ENCODE peak calls at places on chromosomes 6 and 20, in six cellular contexts. One of them, this sample, is unnamed.
A peak's percentile ranks its signal among the peaks of the same experiment; 100 is the strongest.

GRCh38 chr6:145415616-145416015 is 319.7 kb downstream of the EPM2A start:
- DNase-seq in suprapubic skin: no peak
- DNase-seq in spleen: no peak
- DNase-seq in SK-N-SH: no peak
- DNase-seq in stomach: no peak
- DNase-seq in GM23338: no peak
- DNase-seq in this sample: no peak

GRCh38 chr6:35140991-35141720 is at the start of gene TCP11:
- DNase-seq in spleen: peak; percentile 79
- DNase-seq in suprapubic skin: no peak
- DNase-seq in SK-N-SH: peak; percentile 26
- DNase-seq in GM23338: peak; percentile 77
- DNase-seq in stomach: peak; percentile 38
- DNase-seq in this sample: peak; percentile 90

GRCh38 chr6:148934534-148934933 is 187.7 kb downstream of the UST start:
- DNase-seq in GM23338: no peak
- DNase-seq in SK-N-SH: no peak
- DNase-seq in stomach: no peak
- DNase-seq in spleen: no peak
- DNase-seq in suprapubic skin: no peak
- DNase-seq in this sample: peak; percentile 65

GRCh38 chr20:46831633-46832011 is 63.0 kb upstream of the EYA2 start:
- DNase-seq in SK-N-SH: no peak
- DNase-seq in stomach: no peak
- DNase-seq in suprapubic skin: no peak
- DNase-seq in spleen: no peak
- DNase-seq in GM23338: no peak
- DNase-seq in this sample: no peak

GRCh38 chr6:66226099-66226498 is 519.1 kb upstream of the EYS start:
- DNase-seq in GM23338: no peak
- DNase-seq in SK-N-SH: peak; percentile 18
- DNase-seq in spleen: no peak
- DNase-seq in suprapubic skin: no peak
- DNase-seq in stomach: no peak
- DNase-seq in this sample: no peak

GRCh38 chr6:143536461-143536865 is 24.9 kb upstream of the FUCA2 start:
- DNase-seq in SK-N-SH: no peak
- DNase-seq in spleen: peak; percentile 91
- DNase-seq in stomach: peak; percentile 66
- DNase-seq in suprapubic skin: no peak
- DNase-seq in GM23338: peak; percentile 56
- DNase-seq in this sample: peak; percentile 91

GRCh38 chr20:24160563-24161355 is 172.2 kb upstream of the GGTLC1 start:
- DNase-seq in stomach: peak; percentile 63
- DNase-seq in spleen: no peak
- DNase-seq in suprapubic skin: no peak
- DNase-seq in GM23338: peak; percentile 65
- DNase-seq in SK-N-SH: peak; percentile 59
- DNase-seq in this sample: no peak

GRCh38 chr20:47529840-47530239 is 28.2 kb downstream of the NCOA3 start:
- DNase-seq in stomach: no peak
- DNase-seq in GM23338: no peak
- DNase-seq in spleen: no peak
- DNase-seq in SK-N-SH: no peak
- DNase-seq in suprapubic skin: no peak
- DNase-seq in this sample: no peak

GRCh38 chr6:72533601-72534000 is 88.3 kb upstream of the KCNQ5 start:
- DNase-seq in SK-N-SH: no peak
- DNase-seq in stomach: no peak
- DNase-seq in suprapubic skin: no peak
- DNase-seq in spleen: no peak
- DNase-seq in GM23338: no peak
- DNase-seq in this sample: no peak

GRCh38 chr20:4944518-4944917 is 56.8 kb downstream of the SLC23A2 start:
- DNase-seq in GM23338: no peak
- DNase-seq in suprapubic skin: no peak
- DNase-seq in stomach: no peak
- DNase-seq in spleen: no peak
- DNase-seq in SK-N-SH: no peak
- DNase-seq in this sample: no peak

GRCh38 chr6:54802775-54803631 is 43.6 kb upstream of the FAM83B start:
- DNase-seq in suprapubic skin: no peak
- DNase-seq in stomach: no peak
- DNase-seq in SK-N-SH: no peak
- DNase-seq in GM23338: peak; percentile 40
- DNase-seq in spleen: no peak
- DNase-seq in this sample: no peak

GRCh38 chr6:1580585-1580984 is 29.1 kb upstream of the FOXC1 start:
- DNase-seq in suprapubic skin: no peak
- DNase-seq in stomach: no peak
- DNase-seq in GM23338: no peak
- DNase-seq in SK-N-SH: no peak
- DNase-seq in spleen: no peak
- DNase-seq in this sample: no peak

GRCh38 chr20:53088786-53089185 is 116.6 kb downstream of the TSHZ2 start:
- DNase-seq in spleen: no peak
- DNase-seq in GM23338: no peak
- DNase-seq in suprapubic skin: no peak
- DNase-seq in stomach: no peak
- DNase-seq in SK-N-SH: no peak
- DNase-seq in this sample: no peak

GRCh38 chr6:137518584-137518983 is 24.4 kb upstream of the OLIG3 start:
- DNase-seq in spleen: no peak
- DNase-seq in GM23338: peak; percentile 50
- DNase-seq in suprapubic skin: no peak
- DNase-seq in SK-N-SH: no peak
- DNase-seq in stomach: no peak
- DNase-seq in this sample: no peak

GRCh38 chr20:15162061-15162740 is 824.8 kb upstream of the FLRT3 start:
- DNase-seq in GM23338: no peak
- DNase-seq in stomach: no peak
- DNase-seq in SK-N-SH: no peak
- DNase-seq in suprapubic skin: no peak
- DNase-seq in spleen: no peak
- DNase-seq in this sample: no peak

GRCh38 chr6:133467982-133468380 is 226.8 kb downstream of the EYA4 start:
- DNase-seq in suprapubic skin: no peak
- DNase-seq in spleen: no peak
- DNase-seq in stomach: no peak
- DNase-seq in SK-N-SH: no peak
- DNase-seq in GM23338: no peak
- DNase-seq in this sample: no peak

GRCh38 chr20:45095753-45096371 is 5.1 kb downstream of the KCNS1 start:
- DNase-seq in spleen: no peak
- DNase-seq in GM23338: peak; percentile 85
- DNase-seq in stomach: peak; percentile 50
- DNase-seq in suprapubic skin: peak; percentile 58
- DNase-seq in SK-N-SH: peak; percentile 66
- DNase-seq in this sample: peak; percentile 37

GRCh38 chr6:158316022-158316421 is 3.8 kb downstream of the TULP4 start:
- DNase-seq in SK-N-SH: no peak
- DNase-seq in GM23338: no peak
- DNase-seq in spleen: no peak
- DNase-seq in stomach: no peak
- DNase-seq in suprapubic skin: no peak
- DNase-seq in this sample: no peak

GRCh38 chr6:126657556-126658129 is 317.7 kb downstream of the CENPW start:
- DNase-seq in SK-N-SH: peak; percentile 7
- DNase-seq in suprapubic skin: no peak
- DNase-seq in GM23338: peak; percentile 64
- DNase-seq in stomach: no peak
- DNase-seq in spleen: no peak
- DNase-seq in this sample: no peak

GRCh38 chr6:111722220-111722731 is 116.6 kb upstream of the TRAF3IP2 start:
- DNase-seq in suprapubic skin: no peak
- DNase-seq in stomach: no peak
- DNase-seq in spleen: no peak
- DNase-seq in SK-N-SH: no peak
- DNase-seq in GM23338: no peak
- DNase-seq in this sample: no peak

DNA sequence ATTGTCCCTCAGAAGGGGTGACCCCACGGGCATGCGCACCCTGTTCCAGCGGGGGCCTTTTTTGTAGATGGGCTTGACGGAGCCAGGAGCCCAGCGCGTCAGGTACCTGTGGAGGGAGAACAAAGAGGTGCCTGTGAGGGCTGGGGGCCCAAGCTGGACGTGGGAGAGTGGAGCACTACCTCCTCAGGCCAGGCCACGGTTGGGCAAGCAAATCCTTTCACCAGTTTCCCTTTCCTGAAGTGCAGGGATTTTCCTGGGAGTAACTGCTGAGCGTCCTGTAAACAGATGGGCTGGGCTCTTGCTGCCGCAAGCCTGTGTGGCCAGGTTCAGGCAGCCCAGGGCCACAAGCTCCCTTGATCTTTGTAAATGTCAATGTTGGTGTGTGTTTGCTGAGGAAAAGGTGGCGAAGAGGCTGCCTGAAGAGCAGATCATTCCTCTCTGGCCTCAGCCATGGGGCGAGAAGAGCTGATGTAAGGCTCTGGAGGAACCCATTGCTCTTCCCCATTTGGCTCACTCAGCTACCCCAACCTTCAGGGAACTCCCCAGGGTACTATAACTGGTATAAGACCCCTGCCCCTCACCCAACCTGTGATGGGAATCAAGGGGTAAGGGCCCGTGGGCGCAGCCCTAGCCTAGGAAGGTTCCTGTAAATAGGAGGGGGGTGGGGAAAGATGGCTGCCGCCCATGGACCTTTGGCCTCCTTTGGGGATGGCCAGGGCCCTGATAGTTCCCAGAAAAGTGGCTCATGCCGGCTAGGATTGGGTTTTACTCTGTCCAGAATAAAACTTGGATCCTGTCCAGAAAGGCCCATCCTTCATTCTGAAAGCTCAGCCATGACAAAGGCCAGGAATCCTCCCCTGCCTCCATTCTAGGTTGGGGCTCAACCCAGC is 15.5 kb downstream of the MRPS18A start:
- DNase-seq in suprapubic skin: no peak
- DNase-seq in spleen: no peak
- DNase-seq in SK-N-SH: no peak
- DNase-seq in GM23338: no peak
- DNase-seq in stomach: peak; percentile 47
- DNase-seq in this sample: no peak
- H3K4me3 ChIP-seq in suprapubic skin: no peak overlapping the region
- H3K4me3 ChIP-seq in spleen: no peak overlapping the region
- H3K4me3 ChIP-seq in SK-N-SH: no peak overlapping the region
- H3K4me3 ChIP-seq in GM23338: no peak overlapping the region
- H3K4me3 ChIP-seq in stomach: no peak overlapping the region
- H3K4me3 ChIP-seq in this sample: no peak overlapping the region

GRCh38 chr20:50691585-50692552 is 527 bp upstream of the RIPOR3 start:
- DNase-seq in GM23338: peak; percentile 67
- DNase-seq in suprapubic skin: peak; percentile 67
- DNase-seq in SK-N-SH: peak; percentile 76
- DNase-seq in spleen: no peak
- DNase-seq in stomach: no peak
- DNase-seq in this sample: no peak
- TF ChIP-seq POLR2AphosphoS5 in GM23338: peak; percentile 9
- TF ChIP-seq POLR2AphosphoS5 in suprapubic skin: no peak
- TF ChIP-seq POLR2AphosphoS5 in SK-N-SH: no peak
- TF ChIP-seq POLR2AphosphoS5 in spleen: no peak
- TF ChIP-seq POLR2AphosphoS5 in stomach: no peak
- TF ChIP-seq POLR2AphosphoS5 in this sample: no peak

DNA sequence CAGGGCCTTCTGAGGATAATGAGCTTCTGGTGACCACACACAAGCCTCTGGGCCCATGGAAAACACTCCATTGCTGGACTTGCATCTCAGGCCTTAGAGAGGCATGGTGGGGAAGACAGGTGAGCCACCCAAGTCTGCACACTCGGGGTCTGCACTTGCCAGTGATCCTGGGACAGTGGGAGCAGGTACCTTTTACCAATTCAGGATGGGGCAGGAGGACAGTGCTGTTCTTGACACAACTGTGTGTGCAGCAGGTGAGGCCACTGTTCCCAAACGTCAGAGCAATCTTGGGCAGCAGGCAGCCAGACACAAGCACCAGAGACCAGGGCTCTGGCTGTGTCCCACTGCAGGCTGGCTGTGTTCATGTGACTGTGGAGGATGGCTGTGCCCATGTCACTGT is 221.3 kb downstream of the ERMARD start:
- DNase-seq in spleen: peak; percentile 39
- DNase-seq in SK-N-SH: no peak
- DNase-seq in suprapubic skin: peak; percentile 34
- DNase-seq in stomach: peak; percentile 10
- DNase-seq in GM23338: no peak
- DNase-seq in this sample: no peak
- H3K4me3 ChIP-seq in spleen: no peak overlapping the region
- H3K4me3 ChIP-seq in SK-N-SH: no peak overlapping the region
- H3K4me3 ChIP-seq in suprapubic skin: no peak overlapping the region
- H3K4me3 ChIP-seq in stomach: no peak overlapping the region
- H3K4me3 ChIP-seq in GM23338: no peak overlapping the region
- H3K4me3 ChIP-seq in this sample: no peak overlapping the region

GRCh38 chr20:19815553-19815991 is 57.5 kb downstream of the RIN2 start:
- DNase-seq in stomach: no peak
- DNase-seq in GM23338: peak; percentile 10
- DNase-seq in SK-N-SH: no peak
- DNase-seq in spleen: no peak
- DNase-seq in suprapubic skin: no peak
- DNase-seq in this sample: no peak
- TF ChIP-seq POLR2AphosphoS5 in stomach: peak; percentile 75
- TF ChIP-seq POLR2AphosphoS5 in GM23338: no peak
- TF ChIP-seq POLR2AphosphoS5 in SK-N-SH: peak; percentile 57
- TF ChIP-seq POLR2AphosphoS5 in spleen: no peak
- TF ChIP-seq POLR2AphosphoS5 in suprapubic skin: no peak
- TF ChIP-seq POLR2AphosphoS5 in this sample: no peak

GRCh38 chr20:35768731-35769664 is 2.8 kb upstream of the PHF20 start:
- DNase-seq in stomach: peak; percentile 88
- DNase-seq in SK-N-SH: peak; percentile 34
- DNase-seq in GM23338: peak; percentile 93
- DNase-seq in spleen: peak; percentile 92
- DNase-seq in suprapubic skin: peak; percentile 99
- DNase-seq in this sample: peak; percentile 97

GRCh38 chr20:35773154-35773751 is 1.4 kb downstream of the PHF20 start:
- DNase-seq in suprapubic skin: no peak
- DNase-seq in spleen: peak; percentile 76
- DNase-seq in GM23338: peak; percentile 23
- DNase-seq in stomach: peak; percentile 54
- DNase-seq in SK-N-SH: no peak
- DNase-seq in this sample: no peak

GRCh38 chr20:35772563-35773058 is 796 bp downstream of the PHF20 start:
- DNase-seq in stomach: no peak
- DNase-seq in SK-N-SH: no peak
- DNase-seq in spleen: no peak
- DNase-seq in suprapubic skin: no peak
- DNase-seq in GM23338: peak; percentile 16
- DNase-seq in this sample: no peak

GRCh38 chr20:35771689-35772562 is at the start of gene PHF20:
- DNase-seq in GM23338: peak; percentile 98
- DNase-seq in spleen: peak; percentile 99
- DNase-seq in stomach: peak; percentile 100
- DNase-seq in SK-N-SH: peak; percentile 98
- DNase-seq in suprapubic skin: peak; percentile 100
- DNase-seq in this sample: peak; percentile 100

DNA sequence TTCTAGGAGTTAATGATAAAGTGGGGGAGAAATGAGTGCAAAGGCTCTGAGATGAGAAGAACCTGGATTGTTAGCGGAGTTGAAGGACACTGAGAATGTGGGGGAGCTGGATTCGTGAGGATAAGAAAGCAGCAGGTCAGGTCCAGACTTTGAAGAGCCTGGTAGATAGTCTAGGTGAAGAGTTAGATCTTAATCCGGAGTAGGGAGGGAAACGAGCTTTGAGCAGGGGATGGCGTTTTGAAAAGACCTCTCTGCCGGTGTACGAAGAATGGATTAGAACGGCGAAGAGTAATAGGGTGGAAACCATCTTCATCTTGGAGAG is 487 bp upstream of the PHF20 start:
- DNase-seq in stomach: no peak
- DNase-seq in GM23338: peak; percentile 16
- DNase-seq in SK-N-SH: no peak
- DNase-seq in suprapubic skin: no peak
- DNase-seq in spleen: no peak
- DNase-seq in this sample: no peak
- H3K4me3 ChIP-seq in stomach: no peak overlapping the region
- H3K4me3 ChIP-seq in GM23338: peak overlapping the region; percentile 89
- H3K4me3 ChIP-seq in SK-N-SH: peak overlapping the region; percentile 22
- H3K4me3 ChIP-seq in suprapubic skin: peak overlapping the region; percentile 78
- H3K4me3 ChIP-seq in spleen: no peak overlapping the region
- H3K4me3 ChIP-seq in this sample: peak overlapping the region; percentile 82